ENCODE peak calls at places on chromosomes 4 and X, in four cellular contexts. G, E, M and Q are unnamed samples.

GRCh38 chrX:17519349-17519748 is 144.3 kb downstream of the NHS start:
- DNase-seq in G (no peak), E (peak; percentile 78), M (no peak), Q (no peak)

GRCh38 chr4:152643153-152644035 is 36.4 kb downstream of the TMEM154 start:
- DNase-seq in G (no peak), E (no peak), M (no peak), Q (no peak)

GRCh38 chr4:52548818-52549570 is 110.1 kb downstream of the USP46 start:
- DNase-seq in G (no peak), E (no peak), M (no peak), Q (no peak)

GRCh38 chrX:38982370-38982769 is 181.1 kb downstream of the MID1IP1 start:
- DNase-seq in G (no peak), E (no peak), M (no peak), Q (no peak)

GRCh38 chr4:8699063-8699385 is 106.5 kb downstream of the CPZ start:
- DNase-seq in G (no peak), E (no peak), M (no peak), Q (no peak)

GRCh38 chr4:158253350-158253980 is 43.2 kb downstream of the TMEM144 start:
- DNase-seq in G (peak; percentile 13), E (no peak), M (peak; percentile 61), Q (peak; percentile 9)

GRCh38 chrX:15714529-15714928 is 23.5 kb upstream of the CA5B start:
- DNase-seq in G (no peak), E (no peak), M (no peak), Q (no peak)

GRCh38 chrX:100685284-100685996 is 41.4 kb downstream of the SRPX2 start:
- DNase-seq in G (peak; percentile 55), E (no peak), M (peak; percentile 72), Q (peak; percentile 27)

GRCh38 chr4:142393127-142393526 is 453.0 kb downstream of the INPP4B start:
- DNase-seq in G (no peak), E (no peak), M (no peak), Q (no peak)

GRCh38 chrX:46757593-46757992 is 1.3 kb downstream of the SLC9A7 start:
- DNase-seq in G (no peak), E (no peak), M (no peak), Q (no peak)

GRCh38 chr4:38179690-38180299 is 219.6 kb downstream of the PTTG2 start:
- DNase-seq in G (no peak), E (peak; percentile 73), M (peak; percentile 76), Q (peak; percentile 24)

GRCh38 chr4:124753941-124754581 is 41.5 kb upstream of the ANKRD50 start:
- DNase-seq in G (no peak), E (no peak), M (no peak), Q (no peak)

GRCh38 chr4:141140271-141141205 is 7.3 kb upstream of the RNF150 start:
- DNase-seq in G (no peak), E (no peak), M (no peak), Q (no peak)

GRCh38 chr4:39977489-39978377 is at the start of gene PDS5A:
- DNase-seq in G (peak; percentile 76), E (peak; percentile 92), M (peak; percentile 92), Q (peak; percentile 76)
- TF ChIP-seq POLR2A in G (peak; percentile 58), E (peak; percentile 38), M (peak; percentile 73), Q (peak; percentile 70)

GRCh38 chrX:66638591-66639500 is at the start of gene EDA2R:
- DNase-seq in G (peak; percentile 54), E (peak; percentile 37), M (peak; percentile 24), Q (peak; percentile 47)
- TF ChIP-seq POLR2A in G (peak; percentile 32), E (no peak), M (no peak), Q (peak; percentile 36)

GRCh38 chrX:130086414-130087207 is 23.7 kb downstream of the ELF4 start:
- DNase-seq in G (no peak), E (no peak), M (no peak), Q (no peak)
- TF ChIP-seq POLR2A in G (no peak), E (no peak), M (no peak), Q (no peak)

GRCh38 chr4:473575-474457 is 25.1 kb downstream of the ZNF721 start:
- DNase-seq in G (peak; percentile 96), E (peak; percentile 93), M (peak; percentile 95), Q (peak; percentile 55)
- TF ChIP-seq POLR2A in G (peak; percentile 70), E (peak; percentile 48), M (peak; percentile 54), Q (peak; percentile 90)